ENCODE peak calls at places on chromosome 18, in seven cellular contexts. D is body of pancreas, K is colonic mucosa, I is hepatocyte, W is fibroblast of villous mesenchyme, X is GM12865, G is IMR-90. J is an unnamed sample.

GRCh38 chr18:63206433-63207153 is 113.0 kb downstream of the BCL2 start:
- DNase-seq in D (no peak), K (no peak), I (no peak), W (no peak), X (no peak), G (no peak), J (no peak)

GRCh38 chr18:2406544-2406943 is 164.8 kb downstream of the METTL4 start:
- DNase-seq in D (no peak), K (no peak), I (peak; percentile 12), W (peak; percentile 83), X (no peak), G (peak; percentile 66), J (peak; percentile 63)

GRCh38 chr18:74512321-74513053 is 16.3 kb downstream of the CNDP2 start:
- DNase-seq in D (no peak), K (no peak), I (no peak), W (no peak), X (no peak), G (no peak), J (no peak)

GRCh38 chr18:49241852-49242251 is 218.6 kb downstream of the DYM start:
- DNase-seq in D (no peak), K (no peak), I (no peak), W (peak; percentile 53), X (no peak), G (peak; percentile 80), J (peak; percentile 67)

GRCh38 chr18:78924301-78925192 is 55.1 kb upstream of the SALL3 start:
- DNase-seq in D (no peak), K (no peak), I (no peak), W (no peak), X (no peak), G (no peak), J (no peak)

GRCh38 chr18:58221060-58221725 is 177.2 kb downstream of the NEDD4L start:
- DNase-seq in D (peak; percentile 69), K (peak; percentile 85), I (peak; percentile 90), W (peak; percentile 48), X (no peak), G (peak; percentile 53), J (peak; percentile 33)

GRCh38 chr18:46338761-46339160 is 234.6 kb downstream of the HAUS1 start:
- DNase-seq in D (no peak), K (no peak), I (no peak), W (no peak), X (no peak), G (no peak), J (no peak)

GRCh38 chr18:59902180-59902992 is 2.6 kb downstream of the PMAIP1 start:
- DNase-seq in D (no peak), K (no peak), I (no peak), W (peak; percentile 79), X (peak; percentile 60), G (peak; percentile 95), J (peak; percentile 89)

GRCh38 chr18:24497052-24497754 is 36.8 kb downstream of the HRH4 start:
- DNase-seq in D (no peak), K (no peak), I (no peak), W (peak; percentile 33), X (no peak), G (peak; percentile 65), J (peak; percentile 68)

GRCh38 chr18:23071285-23071684 is 64.0 kb upstream of the CABLES1 start:
- DNase-seq in D (peak; percentile 58), K (peak; percentile 44), I (no peak), W (no peak), X (peak; percentile 92), G (peak; percentile 72), J (peak; percentile 22)

GRCh38 chr18:57276720-57277284 is 75.6 kb upstream of the ST8SIA3 start:
- DNase-seq in D (no peak), K (no peak), I (no peak), W (no peak), X (no peak), G (no peak), J (no peak)

GRCh38 chr18:63427566-63427965 is 5.3 kb upstream of the VPS4B start:
- DNase-seq in D (no peak), K (peak; percentile 19), I (peak; percentile 60), W (no peak), X (peak; percentile 44), G (no peak), J (no peak)

GRCh38 chr18:5309888-5310470 is 14.5 kb upstream of the ZBTB14 start:
- DNase-seq in D (peak; percentile 28), K (no peak), I (no peak), W (no peak), X (peak; percentile 67), G (no peak), J (no peak)

GRCh38 chr18:21071071-21071470 is 40.5 kb downstream of the ROCK1 start:
- DNase-seq in D (no peak), K (no peak), I (no peak), W (no peak), X (no peak), G (no peak), J (no peak)

GRCh38 chr18:52395146-52395852 is 55.3 kb downstream of the DCC start:
- DNase-seq in D (no peak), K (no peak), I (no peak), W (no peak), X (peak; percentile 73), G (no peak), J (no peak)

GRCh38 chr18:8959551-8960135 is 142.9 kb upstream of the NDUFV2 start:
- DNase-seq in D (no peak), K (no peak), I (peak; percentile 14), W (no peak), X (no peak), G (no peak), J (no peak)

GRCh38 chr18:58456625-58457024 is 172.3 kb downstream of the ALPK2 start:
- DNase-seq in D (no peak), K (peak; percentile 71), I (no peak), W (no peak), X (no peak), G (no peak), J (no peak)

GRCh38 chr18:63963610-63964256 is 6.1 kb upstream of the SERPINB8 start:
- DNase-seq in D (peak; percentile 74), K (peak; percentile 68), I (peak; percentile 84), W (peak; percentile 76), X (peak; percentile 71), G (peak; percentile 77), J (peak; percentile 73)

GRCh38 chr18:58135806-58136331 is 91.8 kb downstream of the NEDD4L start:
- DNase-seq in D (peak; percentile 65), K (peak; percentile 75), I (peak; percentile 68), W (peak; percentile 87), X (peak; percentile 83), G (peak; percentile 74), J (peak; percentile 77)

GRCh38 chr18:50080932-50081560 is 113.9 kb downstream of the MYO5B start:
- DNase-seq in D (peak; percentile 42), K (no peak), I (peak; percentile 46), W (no peak), X (no peak), G (no peak), J (no peak)

GRCh38 chr18:32460046-32460785 is 10.5 kb downstream of the GAREM1 start:
- DNase-seq in D (no peak), K (no peak), I (no peak), W (no peak), X (no peak), G (no peak), J (no peak)

GRCh38 chr18:25798026-25798537 is 292.3 kb downstream of the SS18 start:
- DNase-seq in D (no peak), K (no peak), I (no peak), W (no peak), X (no peak), G (peak; percentile 3), J (no peak)
- TF ChIP-seq CTCF in D (no peak), K (no peak), I (no peak), W (no peak), X (no peak), G (no peak), J (no peak)

GRCh38 chr18:11482271-11482670 is 127.1 kb upstream of the SLC35G4 start:
- DNase-seq in D (no peak), K (no peak), I (no peak), W (no peak), X (no peak), G (no peak), J (no peak)

GRCh38 chr18:11487390-11487789 is 122.0 kb upstream of the SLC35G4 start:
- DNase-seq in D (no peak), K (no peak), I (no peak), W (no peak), X (no peak), G (no peak), J (no peak)

GRCh38 chr18:11489266-11489899 is 120.0 kb upstream of the SLC35G4 start:
- DNase-seq in D (no peak), K (no peak), I (no peak), W (no peak), X (no peak), G (no peak), J (no peak)

GRCh38 chr18:11494093-11494492 is 115.3 kb upstream of the SLC35G4 start:
- DNase-seq in D (no peak), K (no peak), I (no peak), W (peak; percentile 21), X (no peak), G (peak; percentile 7), J (peak; percentile 21)

GRCh38 chr18:11488175-11488574 is 121.2 kb upstream of the SLC35G4 start:
- DNase-seq in D (no peak), K (no peak), I (no peak), W (peak; percentile 3), X (no peak), G (peak; percentile 41), J (peak; percentile 36)
- TF ChIP-seq CTCF in D (no peak), K (no peak), I (no peak), W (no peak), X (no peak), G (no peak), J (no peak)

GRCh38 chr18:4125246-4125938 is 329.7 kb downstream of the DLGAP1 start:
- DNase-seq in D (peak; percentile 11), K (no peak), I (no peak), W (no peak), X (no peak), G (no peak), J (peak; percentile 92)

GRCh38 chr18:4119127-4119648 is 335.9 kb downstream of the DLGAP1 start:
- DNase-seq in D (no peak), K (no peak), I (no peak), W (no peak), X (no peak), G (no peak), J (no peak)

DNA sequence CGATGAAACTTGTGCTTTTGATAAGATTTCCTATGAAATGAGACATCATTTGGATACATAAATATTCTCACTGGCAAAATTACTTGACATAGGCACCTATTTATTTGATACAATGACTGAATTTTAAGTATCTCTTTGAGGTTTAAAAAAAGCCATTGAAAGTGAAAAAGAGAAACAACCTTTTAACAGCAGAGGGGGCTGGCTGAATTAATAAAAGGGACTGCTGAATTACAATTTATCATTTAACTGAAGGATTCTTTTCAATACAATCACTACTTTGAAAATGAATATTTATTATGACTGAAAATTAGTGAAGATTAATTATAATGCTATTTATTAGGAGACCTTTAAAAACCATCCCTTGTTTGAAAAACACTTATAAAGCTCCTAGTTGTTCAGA is 335.3 kb downstream of the DLGAP1 start:
- DNase-seq in D (no peak), K (no peak), I (no peak), W (no peak), X (no peak), G (no peak), J (no peak)
- TF ChIP-seq CTCF in D (no peak), K (no peak), I (no peak), W (no peak), X (no peak), G (no peak), J (no peak)

DNA sequence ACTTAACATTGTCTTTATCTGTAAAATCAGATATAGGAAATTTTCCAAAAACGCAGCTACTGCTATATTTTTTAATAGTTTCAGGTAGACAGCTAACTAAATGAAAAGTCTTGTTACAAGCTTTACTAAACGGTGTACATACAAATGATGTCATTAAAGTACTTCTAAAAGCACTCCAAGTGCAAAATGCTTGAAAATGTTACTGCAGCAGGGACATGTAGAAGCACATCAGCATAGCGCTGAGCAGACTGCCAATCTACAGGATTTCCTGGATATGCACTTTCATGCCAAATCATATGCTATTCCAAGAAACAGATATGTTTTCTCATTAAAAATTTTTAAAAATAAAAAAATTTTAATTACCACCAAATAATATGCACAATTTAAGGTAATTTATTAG is 61.7 kb downstream of the SMAD2 start:
- DNase-seq in D (no peak), K (no peak), I (no peak), W (no peak), X (no peak), G (no peak), J (no peak)
- TF ChIP-seq CTCF in D (no peak), K (no peak), I (no peak), W (no peak), X (no peak), G (no peak), J (no peak)